ENCODE peak calls at places on chromosomes 7 and 10, in seven cellular contexts. N is IMR-90, J is H1, S is mesenchymal stem cell, B is H9, L is neuronal stem cell, Q is trophoblast cell. V is an unnamed sample.

GRCh38 chr10:125375210-125375609 is 214.8 kb upstream of the CTBP2 start:
- DNase-seq in N (peak), Q (no peak), L (no peak), S (no peak), J (no peak), B (no peak), V (peak)

GRCh38 chr10:103479135-103479534 is at the start of gene CALHM3:
- DNase-seq in B (no peak), J (no peak), L (no peak), S (no peak), N (no peak), Q (peak), V (peak)

GRCh38 chr10:71218833-71219120 is 6.4 kb downstream of the UNC5B start:
- DNase-seq in B (no peak), S (no peak), L (no peak), J (no peak), Q (no peak), N (no peak), V (no peak)

GRCh38 chr10:116880716-116881440 is 31.6 kb downstream of the ENO4 start:
- DNase-seq in B (no peak), S (peak), N (no peak), Q (no peak), J (no peak), L (no peak), V (no peak)

GRCh38 chr10:58299580-58299979 is 30.6 kb downstream of the CISD1 start:
- DNase-seq in L (peak), Q (peak), N (peak), B (peak), J (peak), S (peak), V (peak)

GRCh38 chr10:37488792-37489657 is 363.6 kb downstream of the ANKRD30A start:
- DNase-seq in L (no peak), N (no peak), S (no peak), B (no peak), Q (peak), J (no peak), V (peak)

GRCh38 chr7:28708458-28708951 is 249.6 kb downstream of the TRIL start:
- DNase-seq in L (no peak), J (no peak), N (no peak), S (peak), B (no peak), Q (no peak), V (peak)

GRCh38 chr7:474605-475424 is 44.8 kb downstream of the PDGFA start:
- DNase-seq in J (no peak), B (no peak), L (no peak), Q (no peak), N (no peak), S (no peak), V (no peak)

GRCh38 chr10:77887631-77888355 is 38.8 kb downstream of the DLG5 start:
- DNase-seq in B (no peak), S (no peak), N (no peak), L (no peak), Q (no peak), J (no peak), V (no peak)

GRCh38 chr10:22323538-22324305 is 2.8 kb downstream of the BMI1 start:
- DNase-seq in S (no peak), B (no peak), J (no peak), L (no peak), Q (no peak), N (no peak), V (no peak)

GRCh38 chr10:122402548-122403131 is 28.1 kb downstream of the PLEKHA1 start:
- DNase-seq in B (no peak), N (no peak), S (no peak), Q (no peak), J (no peak), L (no peak), V (no peak)

GRCh38 chr10:16854623-16855022 is 37.4 kb upstream of the RSU1 start:
- DNase-seq in N (no peak), Q (no peak), L (no peak), B (no peak), S (peak), J (no peak), V (no peak)

GRCh38 chr7:129538790-129539189 is 36.5 kb downstream of the SMKR1 start:
- DNase-seq in L (no peak), Q (no peak), S (no peak), J (no peak), N (no peak), B (no peak), V (no peak)

GRCh38 chr7:129540340-129540739 is 38.0 kb downstream of the SMKR1 start:
- DNase-seq in J (no peak), N (no peak), L (no peak), S (no peak), B (no peak), Q (no peak), V (peak)

GRCh38 chr7:129535896-129536295 is 33.6 kb downstream of the SMKR1 start:
- DNase-seq in B (no peak), N (no peak), J (no peak), S (no peak), L (no peak), Q (no peak), V (no peak)

GRCh38 chr7:129532375-129532774 is 30.0 kb downstream of the SMKR1 start:
- DNase-seq in S (no peak), J (no peak), B (no peak), Q (no peak), L (no peak), N (no peak), V (no peak)

GRCh38 chr7:129536323-129536722 is 34.0 kb downstream of the SMKR1 start:
- DNase-seq in B (no peak), S (no peak), L (no peak), N (no peak), J (no peak), Q (no peak), V (peak)
- H2BK120ac ChIP-seq in B (no peak), S (no peak), L (no peak), N (no peak), J (no peak), Q (no peak), V (no peak)

DNA sequence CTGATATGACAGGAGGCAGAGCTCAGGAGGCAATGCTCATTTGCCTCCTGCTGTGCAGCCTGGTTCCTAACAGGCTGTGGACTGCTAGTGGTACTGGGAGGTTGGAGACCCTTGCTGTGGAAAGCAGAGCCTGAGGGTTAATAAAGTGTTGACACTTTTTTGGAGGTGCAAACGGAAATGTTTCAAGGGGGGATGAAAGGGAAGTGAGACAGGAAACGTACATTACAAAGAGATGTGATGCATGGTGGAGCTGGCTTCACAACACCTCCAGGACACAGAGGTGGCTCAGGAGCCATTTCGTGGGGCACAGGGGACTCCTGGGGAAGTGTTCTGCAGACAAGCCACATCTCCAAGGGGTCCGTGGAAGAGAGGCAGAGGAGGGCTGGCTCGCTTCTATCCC is 137.6 kb upstream of the SVIL start:
- DNase-seq in L (no peak), N (no peak), J (no peak), Q (no peak), B (no peak), S (no peak), V (no peak)
- H3K27ac ChIP-seq in L (no peak), N (no peak), J (no peak), Q (no peak), B (no peak), S (peak), V (no peak)

DNA sequence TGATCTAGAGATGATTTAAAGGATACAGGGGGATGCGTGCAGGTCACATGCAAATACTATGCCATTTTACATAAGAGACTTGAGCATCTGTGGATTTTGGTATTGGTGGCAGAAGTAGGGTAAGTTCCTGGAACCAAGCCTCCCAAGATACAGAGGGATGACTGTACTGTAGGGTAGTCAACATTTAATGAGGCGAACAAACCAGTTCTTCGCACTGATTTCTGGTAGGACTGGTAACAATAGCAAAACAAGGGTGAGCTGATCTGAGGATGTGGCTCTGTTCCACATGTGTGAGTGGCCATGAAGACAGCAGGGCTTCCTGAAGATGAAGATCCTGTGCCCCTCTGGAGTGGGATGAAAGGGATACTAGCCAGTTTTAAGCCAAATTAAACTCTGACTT is 36.3 kb downstream of the MKX start:
- DNase-seq in L (no peak), Q (no peak), J (no peak), N (no peak), B (no peak), S (no peak), V (no peak)
- H2BK120ac ChIP-seq in L (no peak), Q (no peak), J (no peak), N (no peak), B (no peak), S (no peak), V (no peak)

GRCh38 chr10:5861269-5862031 is 28.2 kb downstream of the ANKRD16 start:
- DNase-seq in L (no peak), Q (peak), J (no peak), B (no peak), S (peak), N (peak), V (no peak)
- H3K27ac ChIP-seq in L (no peak), Q (no peak), J (no peak), B (no peak), S (peak), N (no peak), V (no peak)

DNA sequence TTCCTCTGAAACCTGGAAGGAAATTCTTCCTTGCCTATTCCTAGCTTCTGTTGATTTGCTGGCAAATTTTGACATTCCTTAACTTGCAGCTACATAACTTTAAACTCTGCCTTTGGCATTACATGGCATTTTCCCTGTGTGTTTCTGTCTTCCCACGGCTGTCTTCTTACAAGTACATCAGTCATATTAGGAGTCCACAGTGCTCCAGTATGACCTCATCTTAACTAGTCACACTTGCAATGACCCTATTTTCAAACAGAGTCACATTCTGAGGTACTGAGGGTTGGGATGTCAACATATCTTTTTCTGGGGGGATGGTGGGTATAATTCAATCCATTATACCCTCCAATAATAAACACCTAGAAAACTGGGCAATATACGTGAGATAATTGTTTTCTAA is 37.4 kb upstream of the EPHB6 start:
- DNase-seq in L (no peak), B (no peak), S (no peak), Q (no peak), N (no peak), J (no peak), V (no peak)
- H2BK120ac ChIP-seq in L (no peak), B (no peak), S (no peak), Q (no peak), N (no peak), J (no peak), V (no peak)

GRCh38 chr7:5170251-5170650 is 19.8 kb upstream of the WIPI2 start:
- DNase-seq in J (no peak), S (no peak), N (no peak), B (no peak), Q (no peak), L (no peak), V (no peak)
- H3K27ac ChIP-seq in J (no peak), S (no peak), N (no peak), B (no peak), Q (no peak), L (no peak), V (no peak)

GRCh38 chr10:60952846-60953220 is 8.8 kb upstream of the RHOBTB1 start:
- DNase-seq in N (no peak), J (no peak), Q (no peak), S (no peak), L (no peak), B (no peak), V (no peak)
- H2BK120ac ChIP-seq in N (no peak), J (no peak), Q (no peak), S (no peak), L (no peak), B (no peak), V (no peak)

GRCh38 chr7:129664029-129665012 is 52.8 kb downstream of the NRF1 start:
- DNase-seq in B (no peak), S (peak), J (no peak), N (peak), L (no peak), Q (no peak), V (peak)
- H3K27ac ChIP-seq in B (no peak), S (peak), J (no peak), N (no peak), L (no peak), Q (no peak), V (no peak)